ENCODE peak calls at places on chromosomes 2 and 18, in five cellular contexts. M is psoas muscle, I is A549, K is lower lobe of right lung, D is right lobe of liver. V is an unnamed sample. For H3K4me1, the result is how much of the 10 kb centered on the place peaks cover.

GRCh38 chr18:48179666-48180065 is 229.5 kb downstream of the ZBTB7C start:
- DNase-seq in M (no peak), I (no peak), K (no peak), D (no peak), V (no peak)

GRCh38 chr2:200107818-200108217 is 152.4 kb downstream of the MAIP1 start:
- DNase-seq in M (no peak), I (no peak), K (no peak), D (no peak), V (no peak)

GRCh38 chr2:239964399-239965185 is 60.5 kb downstream of the NDUFA10 start:
- DNase-seq in M (no peak), I (no peak), K (no peak), D (no peak), V (no peak)

GRCh38 chr18:46053368-46054095 is 18.5 kb downstream of the PSTPIP2 start:
- DNase-seq in M (no peak), I (no peak), K (no peak), D (no peak), V (no peak)

GRCh38 chr2:162473-163135 is 101.2 kb downstream of the SH3YL1 start:
- DNase-seq in M (no peak), I (no peak), K (no peak), D (no peak), V (no peak)

GRCh38 chr2:41907716-41908328 is 140.0 kb upstream of the PKDCC start:
- DNase-seq in M (no peak), I (no peak), K (no peak), D (no peak), V (no peak)

GRCh38 chr2:119549236-119549635 is 5.0 kb downstream of the CFAP221 start:
- DNase-seq in M (no peak), I (no peak), K (no peak), D (no peak), V (no peak)

GRCh38 chr2:126413079-126413478 is 242.9 kb upstream of the GYPC start:
- DNase-seq in M (no peak), I (no peak), K (no peak), D (no peak), V (no peak)

GRCh38 chr2:159960413-159960812 is 102.0 kb downstream of the PLA2R1 start:
- DNase-seq in M (no peak), I (peak), K (no peak), D (no peak), V (no peak)

GRCh38 chr18:13540783-13541182 is 185.6 kb downstream of the FAM210A start:
- DNase-seq in M (no peak), I (no peak), K (no peak), D (no peak), V (no peak)
- H3K4me1 ChIP-seq in M (under half), I (half or more), K (under half), D (under half), V (under half)

GRCh38 chr2:56985609-56986008 is 801.8 kb downstream of the CCDC85A start:
- DNase-seq in M (no peak), I (no peak), K (no peak), D (no peak), V (no peak)
- TF ChIP-seq CTCF in M (no peak), I (no peak), K (no peak), D (no peak), V (no peak)

GRCh38 chr2:108854484-108854883 is 67.9 kb downstream of the CCDC138 start:
- DNase-seq in M (no peak), I (no peak), K (no peak), D (no peak), V (no peak)

GRCh38 chr2:108858894-108859293 is 72.3 kb downstream of the CCDC138 start:
- DNase-seq in M (no peak), I (no peak), K (no peak), D (no peak), V (no peak)

GRCh38 chr2:108852375-108852774 is 65.8 kb downstream of the CCDC138 start:
- DNase-seq in M (no peak), I (no peak), K (no peak), D (no peak), V (no peak)

GRCh38 chr2:108855194-108855593 is 68.6 kb downstream of the CCDC138 start:
- DNase-seq in M (no peak), I (peak), K (no peak), D (no peak), V (no peak)

DNA sequence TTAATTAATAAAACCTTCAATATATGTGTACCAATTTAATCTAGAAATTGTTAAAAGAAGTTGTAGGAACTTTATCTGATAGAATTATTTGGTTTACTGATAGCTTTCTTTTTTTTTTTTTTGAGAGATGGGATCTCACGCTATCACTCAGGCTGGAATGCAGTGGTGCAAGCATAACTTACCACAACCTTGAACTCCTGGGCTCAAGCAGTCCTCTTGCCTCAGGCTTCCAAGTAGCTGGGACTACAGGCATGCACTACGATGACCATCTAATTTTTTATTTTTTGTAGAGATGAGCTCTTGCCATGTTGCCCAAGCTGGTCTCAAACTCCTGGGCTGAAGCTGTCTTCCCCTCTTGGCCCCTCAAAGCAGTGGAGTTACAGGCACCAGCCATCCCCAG is 66.8 kb downstream of the CCDC138 start:
- DNase-seq in M (no peak), I (no peak), K (no peak), D (no peak), V (no peak)
- H3K4me1 ChIP-seq in M (under half), I (under half), K (under half), D (under half), V (under half)

GRCh38 chr2:75729861-75730260 is 19.1 kb upstream of the GCFC2 start:
- DNase-seq in M (no peak), I (peak), K (no peak), D (no peak), V (no peak)
- TF ChIP-seq CTCF in M (no peak), I (peak), K (peak), D (peak), V (no peak)

DNA sequence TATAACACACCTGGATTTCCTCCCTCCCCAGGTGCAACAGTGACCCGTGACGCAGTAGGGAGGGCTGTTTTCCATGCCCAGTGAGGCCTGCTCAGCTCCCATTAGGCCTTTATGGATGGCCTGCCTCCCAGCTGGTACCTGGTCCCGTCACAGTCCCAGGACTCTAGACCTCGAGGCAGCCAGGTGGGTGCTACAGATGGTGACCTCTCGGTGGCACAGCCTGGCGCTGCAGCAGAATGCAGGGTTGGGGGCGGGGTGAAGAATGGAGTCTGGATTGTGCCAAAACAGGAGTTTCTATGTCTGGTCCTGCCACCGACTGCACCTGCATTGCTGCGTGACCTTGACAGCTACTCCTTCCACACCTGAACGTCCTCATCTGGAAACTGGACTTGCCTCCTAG is 18.0 kb upstream of the YWHAQ start:
- DNase-seq in M (no peak), I (no peak), K (no peak), D (no peak), V (no peak)
- H3K4me1 ChIP-seq in M (under half), I (under half), K (under half), D (under half), V (under half)

GRCh38 chr18:43277164-43277600 is at the start of gene SYT4:
- DNase-seq in M (no peak), I (peak), K (no peak), D (peak), V (peak)
- TF ChIP-seq CTCF in M (no peak), I (no peak), K (no peak), D (no peak), V (no peak)

DNA sequence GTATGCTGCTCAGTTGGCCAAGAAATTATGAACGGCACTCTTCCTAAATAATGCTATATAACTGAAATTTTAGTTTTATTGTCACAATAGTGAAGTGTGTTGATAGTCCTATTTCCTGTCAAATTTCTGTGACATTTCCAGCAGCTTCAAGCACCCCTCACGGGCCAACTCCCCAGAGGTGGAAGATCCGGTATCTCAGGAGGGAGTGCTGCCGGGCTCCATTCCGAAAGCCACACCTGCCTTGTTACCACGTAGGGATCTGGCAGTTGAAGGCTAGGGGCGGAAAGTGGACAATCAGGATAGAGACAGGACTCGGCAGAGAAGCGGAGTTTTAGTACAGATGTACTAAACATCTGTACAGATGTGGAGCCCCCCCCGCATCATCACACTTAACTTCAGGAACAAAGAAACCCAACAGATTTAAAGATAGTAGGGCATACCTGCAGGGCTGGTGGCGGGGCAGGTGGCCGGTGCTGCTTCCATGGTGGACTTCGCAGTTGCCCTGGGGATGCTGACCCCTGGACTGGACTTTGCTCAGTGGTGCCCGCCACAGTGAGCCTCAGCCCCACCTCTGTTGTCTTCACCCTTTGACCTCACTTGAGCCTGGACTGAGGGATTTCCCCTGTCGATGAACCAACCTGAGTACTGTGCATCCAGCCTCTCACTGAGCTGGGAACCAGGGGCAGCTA is 22.3 kb downstream of the ASAP2 start:
- DNase-seq in M (no peak), I (no peak), K (no peak), D (no peak), V (no peak)
- H3K4me1 ChIP-seq in M (under half), I (under half), K (half or more), D (under half), V (under half)

DNA sequence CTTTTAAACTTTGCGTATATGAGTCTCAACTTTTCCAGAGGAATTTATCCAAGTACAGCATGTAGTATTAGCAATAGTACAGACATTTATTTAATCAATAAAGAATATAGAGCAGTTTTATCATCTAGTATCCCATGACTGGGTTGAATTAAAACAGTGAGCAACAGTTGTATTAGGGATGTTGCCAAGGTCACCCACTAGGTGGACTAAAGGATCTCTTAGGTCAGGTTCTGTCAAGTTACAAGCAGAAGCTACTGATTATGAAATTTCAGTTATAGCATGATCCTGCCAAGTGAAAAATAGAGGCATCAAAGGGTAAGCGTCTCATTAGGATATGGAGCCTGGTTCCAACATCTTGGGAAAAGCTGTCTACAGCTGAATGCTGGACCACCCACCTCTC is 52.1 kb upstream of the LAPTM4A start:
- DNase-seq in M (no peak), I (peak), K (no peak), D (no peak), V (no peak)
- TF ChIP-seq CTCF in M (no peak), I (peak), K (no peak), D (peak), V (no peak)